ENCODE peak calls at places on chromosomes 2 and 18, in eight cellular contexts. G is kidney glomerular epithelial cell; O is psoas muscle; P is activated naive CD8-positive, alpha-beta T cell treated with anti-CD3 and anti-CD28 coated beads, Interleukin-2, amount 50 U/mL, for 24 hours; W is activated CD4-positive, alpha-beta T cell treated with anti-CD3 and anti-CD28 coated beads for 48 hours; I is KG1; K is NCI-H446 treated with DMSO at 0.1 percent for 48 hours; M is tibial nerve. L is an unnamed sample.
A peak's percentile ranks its signal among the peaks of the same experiment; 100 is the strongest.

GRCh38 chr2:7844414-7844961 is 837.4 kb upstream of the ID2 start:
- DNase-seq in W (no peak), O (no peak), I (no peak), P (no peak), G (no peak), K (no peak), M (no peak), L (no peak)

GRCh38 chr18:70991577-70991976 is 702.7 kb downstream of the SOCS6 start:
- DNase-seq in I (no peak), G (no peak), K (no peak), M (no peak), W (no peak), O (no peak), P (no peak), L (no peak)

GRCh38 chr2:11572996-11573395 is 39.2 kb downstream of the GREB1 start:
- DNase-seq in G (no peak), I (no peak), P (no peak), O (no peak), W (no peak), M (no peak), K (no peak), L (no peak)

GRCh38 chr2:38572167-38572566 is 30.6 kb downstream of the HNRNPLL start:
- DNase-seq in K (no peak), P (peak; percentile 28), O (no peak), G (peak; percentile 46), I (no peak), M (no peak), W (peak; percentile 61), L (no peak)

GRCh38 chr18:21669736-21670135 is 34.8 kb downstream of the ABHD3 start:
- DNase-seq in I (no peak), G (peak; percentile 18), M (no peak), K (no peak), W (no peak), P (no peak), O (no peak), L (no peak)

GRCh38 chr18:28063181-28063790 is 113.6 kb downstream of the CDH2 start:
- DNase-seq in M (no peak), W (no peak), G (peak; percentile 74), I (no peak), O (no peak), K (no peak), P (no peak), L (no peak)

GRCh38 chr2:15964936-15965563 is 24.7 kb downstream of the MYCN start:
- DNase-seq in P (no peak), G (no peak), O (no peak), K (no peak), M (no peak), W (no peak), I (no peak), L (no peak)

GRCh38 chr2:13581471-13581870 is 864.7 kb downstream of the TRIB2 start:
- DNase-seq in P (no peak), K (no peak), O (no peak), M (no peak), G (no peak), W (no peak), I (no peak), L (no peak)

GRCh38 chr2:86382108-86382507 is 44.7 kb upstream of the REEP1 start:
- DNase-seq in O (no peak), P (no peak), G (no peak), K (no peak), M (no peak), I (no peak), W (no peak), L (no peak)

GRCh38 chr2:215436705-215437570 is 1.1 kb upstream of the FN1 start:
- DNase-seq in G (no peak), M (no peak), P (peak; percentile 4), O (no peak), I (no peak), W (no peak), K (no peak), L (no peak)

GRCh38 chr2:27071990-27072830 is 756 bp upstream of the OST4 start:
- DNase-seq in G (no peak), K (no peak), P (peak; percentile 63), I (no peak), W (peak; percentile 48), O (peak; percentile 44), M (no peak), L (no peak)

GRCh38 chr2:20642026-20642971 is 8.6 kb downstream of the HS1BP3 start:
- DNase-seq in K (peak; percentile 35), W (peak; percentile 83), M (peak; percentile 71), P (peak; percentile 78), I (peak; percentile 35), G (peak; percentile 44), O (peak; percentile 83), L (peak; percentile 30)

GRCh38 chr2:219916261-219916660 is 288.8 kb downstream of the SLC4A3 start:
- DNase-seq in M (no peak), K (no peak), P (no peak), G (peak; percentile 5), I (no peak), O (no peak), W (no peak), L (no peak)

GRCh38 chr2:218323526-218324472 is 31.5 kb upstream of the TMBIM1 start:
- DNase-seq in W (no peak), O (peak; percentile 31), G (peak; percentile 80), I (no peak), M (peak; percentile 24), K (no peak), P (no peak), L (no peak)

GRCh38 chr2:121356058-121356640 is 71.1 kb upstream of the TFCP2L1 start:
- DNase-seq in P (peak; percentile 24), O (no peak), M (peak; percentile 60), W (peak; percentile 30), G (peak; percentile 56), I (peak; percentile 66), K (peak; percentile 9), L (no peak)

GRCh38 chr2:172270278-172271079 is 156.9 kb upstream of the ITGA6 start:
- DNase-seq in I (no peak), O (no peak), P (no peak), M (no peak), W (no peak), G (peak; percentile 2), K (no peak), L (no peak)

GRCh38 chr2:218291318-218291933 is 877 bp downstream of the TMBIM1 start:
- DNase-seq in G (peak; percentile 16), K (no peak), P (no peak), M (no peak), W (peak; percentile 15), I (no peak), O (no peak), L (no peak)

L was measured in GOT3.